ENCODE peak calls at places on chromosome 13, in eight cellular contexts. I, C, B, V, S, A, P and M are unnamed samples.

GRCh38 chr13:94345374-94346195 is 133.9 kb downstream of the DCT start:
- DNase-seq in I (no peak), C (no peak), B (no peak), V (no peak), S (no peak), A (peak), P (peak), M (no peak)

GRCh38 chr13:36674337-36675212 is 755 bp downstream of the SERTM1 start:
- DNase-seq in I (no peak), C (no peak), B (no peak), V (no peak), S (no peak), A (no peak), P (peak), M (no peak)

GRCh38 chr13:22703601-22704209 is 477.1 kb upstream of the SGCG start:
- DNase-seq in I (no peak), C (no peak), B (no peak), V (no peak), S (no peak), A (no peak), P (peak), M (no peak)

GRCh38 chr13:53075356-53076041 is 46.9 kb downstream of the OLFM4 start:
- DNase-seq in I (no peak), C (no peak), B (no peak), V (no peak), S (no peak), A (no peak), P (no peak), M (no peak)

GRCh38 chr13:111917086-111917485 is 149.9 kb upstream of the SOX1 start:
- DNase-seq in I (no peak), C (no peak), B (no peak), V (no peak), S (no peak), A (no peak), P (no peak), M (peak)

GRCh38 chr13:43085545-43085944 is 62.2 kb downstream of the DNAJC15 start:
- DNase-seq in I (no peak), C (no peak), B (no peak), V (no peak), S (no peak), A (peak), P (peak), M (no peak)

GRCh38 chr13:114288157-114288591 is 6.8 kb downstream of the UPF3A start:
- DNase-seq in I (no peak), C (no peak), B (no peak), V (no peak), S (no peak), A (no peak), P (no peak), M (no peak)

GRCh38 chr13:74289861-74290260 is 155.7 kb upstream of the KLF12 start:
- DNase-seq in I (no peak), C (no peak), B (no peak), V (no peak), S (no peak), A (no peak), P (no peak), M (no peak)

GRCh38 chr13:113771709-113772331 is 12.8 kb downstream of the TMEM255B start:
- DNase-seq in I (no peak), C (no peak), B (no peak), V (no peak), S (no peak), A (peak), P (no peak), M (no peak)

GRCh38 chr13:26895081-26895807 is 134.7 kb upstream of the GPR12 start:
- DNase-seq in I (no peak), C (no peak), B (no peak), V (no peak), S (no peak), A (peak), P (no peak), M (no peak)

GRCh38 chr13:97600438-97601080 is 166.6 kb downstream of the RAP2A start:
- DNase-seq in I (no peak), C (no peak), B (no peak), V (no peak), S (no peak), A (peak), P (peak), M (no peak)

GRCh38 chr13:43329702-43330101 is 306.3 kb downstream of the DNAJC15 start:
- DNase-seq in I (no peak), C (no peak), B (no peak), V (no peak), S (no peak), A (no peak), P (no peak), M (no peak)